ENCODE peak calls at places on chromosome 15, in four cellular contexts. One of them, this sample, is unnamed.

GRCh38 chr15:49460411-49460941 is 37.4 kb downstream of the FGF7 start:
- DNase-seq in adrenal gland: no peak
- DNase-seq in endothelial cell: no peak
- DNase-seq in neural progenitor cell: no peak
- DNase-seq in this sample: no peak

GRCh38 chr15:78087944-78088772 is 4.2 kb upstream of the SH2D7 start:
- DNase-seq in adrenal gland: no peak
- DNase-seq in neural progenitor cell: no peak
- DNase-seq in endothelial cell: no peak
- DNase-seq in this sample: no peak

GRCh38 chr15:72199721-72200212 is 2.2 kb upstream of the GRAMD2A start:
- DNase-seq in adrenal gland: peak
- DNase-seq in endothelial cell: peak
- DNase-seq in neural progenitor cell: peak
- DNase-seq in this sample: peak

GRCh38 chr15:32927124-32927523 is 209.3 kb downstream of the GREM1 start:
- DNase-seq in neural progenitor cell: no peak
- DNase-seq in endothelial cell: no peak
- DNase-seq in adrenal gland: no peak
- DNase-seq in this sample: no peak

GRCh38 chr15:38111070-38111469 is 141.6 kb upstream of the SPRED1 start:
- DNase-seq in adrenal gland: no peak
- DNase-seq in neural progenitor cell: no peak
- DNase-seq in endothelial cell: no peak
- DNase-seq in this sample: no peak

GRCh38 chr15:95485367-95485766 is 845.1 kb upstream of the NR2F2 start:
- DNase-seq in adrenal gland: no peak
- DNase-seq in endothelial cell: no peak
- DNase-seq in neural progenitor cell: no peak
- DNase-seq in this sample: no peak

GRCh38 chr15:71773206-71773859 is 37.0 kb upstream of the NR2E3 start:
- DNase-seq in neural progenitor cell: no peak
- DNase-seq in adrenal gland: no peak
- DNase-seq in endothelial cell: no peak
- DNase-seq in this sample: no peak

GRCh38 chr15:63764124-63764827 is 69.5 kb downstream of the HERC1 start:
- DNase-seq in neural progenitor cell: no peak
- DNase-seq in adrenal gland: no peak
- DNase-seq in endothelial cell: no peak
- DNase-seq in this sample: no peak

GRCh38 chr15:77013786-77014136 is 18.8 kb downstream of the PSTPIP1 start:
- DNase-seq in endothelial cell: no peak
- DNase-seq in neural progenitor cell: no peak
- DNase-seq in adrenal gland: no peak
- DNase-seq in this sample: no peak

GRCh38 chr15:58574612-58575011 is 142.8 kb downstream of the LIPC start:
- DNase-seq in adrenal gland: no peak
- DNase-seq in endothelial cell: no peak
- DNase-seq in neural progenitor cell: no peak
- DNase-seq in this sample: no peak

GRCh38 chr15:29172742-29173725 is 96.6 kb downstream of the NSMCE3 start:
- DNase-seq in neural progenitor cell: no peak
- DNase-seq in endothelial cell: no peak
- DNase-seq in adrenal gland: no peak
- DNase-seq in this sample: no peak

GRCh38 chr15:40483919-40484318 is 13.1 kb downstream of the CHST14 start:
- DNase-seq in adrenal gland: no peak
- DNase-seq in neural progenitor cell: no peak
- DNase-seq in endothelial cell: no peak
- DNase-seq in this sample: no peak

GRCh38 chr15:83362706-83363105 is 78.2 kb upstream of the BNC1 start:
- DNase-seq in adrenal gland: no peak
- DNase-seq in endothelial cell: no peak
- DNase-seq in neural progenitor cell: no peak
- DNase-seq in this sample: no peak

GRCh38 chr15:41655716-41656115 is 4.5 kb upstream of the MGA start:
- DNase-seq in endothelial cell: no peak
- DNase-seq in neural progenitor cell: no peak
- DNase-seq in adrenal gland: no peak
- DNase-seq in this sample: no peak

GRCh38 chr15:85839637-85840036 is 44.9 kb upstream of the KLHL25 start:
- DNase-seq in neural progenitor cell: no peak
- DNase-seq in adrenal gland: no peak
- DNase-seq in endothelial cell: no peak
- DNase-seq in this sample: no peak

GRCh38 chr15:84987949-84988624 is 6.4 kb downstream of the PDE8A start:
- DNase-seq in endothelial cell: no peak
- DNase-seq in neural progenitor cell: no peak
- DNase-seq in adrenal gland: no peak
- DNase-seq in this sample: no peak

GRCh38 chr15:90873998-90874605 is 5.7 kb downstream of the FURIN start:
- DNase-seq in endothelial cell: no peak
- DNase-seq in neural progenitor cell: peak
- DNase-seq in adrenal gland: no peak
- DNase-seq in this sample: peak

GRCh38 chr15:32956006-32956405 is 238.2 kb downstream of the GREM1 start:
- DNase-seq in endothelial cell: peak
- DNase-seq in neural progenitor cell: peak
- DNase-seq in adrenal gland: no peak
- DNase-seq in this sample: peak

GRCh38 chr15:98582900-98583554 is 65.3 kb upstream of the IGF1R start:
- DNase-seq in adrenal gland: no peak
- DNase-seq in neural progenitor cell: no peak
- DNase-seq in endothelial cell: no peak
- DNase-seq in this sample: peak

GRCh38 chr15:58536414-58536813 is 104.6 kb downstream of the LIPC start:
- DNase-seq in neural progenitor cell: no peak
- DNase-seq in adrenal gland: no peak
- DNase-seq in endothelial cell: no peak
- DNase-seq in this sample: no peak

GRCh38 chr15:61364871-61365270 is 135.8 kb upstream of the RORA start:
- DNase-seq in adrenal gland: no peak
- DNase-seq in endothelial cell: peak
- DNase-seq in neural progenitor cell: peak
- DNase-seq in this sample: peak

GRCh38 chr15:20345401-20345958 is 196.1 kb downstream of the GOLGA6L6 start:
- DNase-seq in neural progenitor cell: no peak
- DNase-seq in adrenal gland: no peak
- DNase-seq in endothelial cell: no peak
- DNase-seq in this sample: no peak

GRCh38 chr15:76345880-76346665 is 9.5 kb downstream of the ISL2 start:
- DNase-seq in endothelial cell: no peak
- DNase-seq in adrenal gland: no peak
- DNase-seq in neural progenitor cell: peak
- DNase-seq in this sample: no peak

GRCh38 chr15:65323071-65323511 is 18.6 kb downstream of the RNU5B-1 start:
- DNase-seq in adrenal gland: peak
- DNase-seq in endothelial cell: no peak
- DNase-seq in neural progenitor cell: peak
- DNase-seq in this sample: no peak

GRCh38 chr15:36632196-36632595 is 52.8 kb downstream of the CDIN1 start:
- DNase-seq in adrenal gland: no peak
- DNase-seq in neural progenitor cell: no peak
- DNase-seq in endothelial cell: no peak
- DNase-seq in this sample: no peak

GRCh38 chr15:51121118-51121517 is 26.4 kb upstream of the TNFAIP8L3 start:
- DNase-seq in adrenal gland: peak
- DNase-seq in endothelial cell: no peak
- DNase-seq in neural progenitor cell: peak
- DNase-seq in this sample: no peak

GRCh38 chr15:29692527-29692926 is 129.7 kb downstream of the TJP1 start:
- DNase-seq in endothelial cell: no peak
- DNase-seq in adrenal gland: no peak
- DNase-seq in neural progenitor cell: peak
- DNase-seq in this sample: no peak

GRCh38 chr15:80924278-80924677 is 65.3 kb downstream of the MESD start:
- DNase-seq in adrenal gland: no peak
- DNase-seq in endothelial cell: no peak
- DNase-seq in neural progenitor cell: no peak
- DNase-seq in this sample: no peak

GRCh38 chr15:100713163-100713867 is 110.9 kb downstream of the ASB7 start:
- DNase-seq in neural progenitor cell: no peak
- DNase-seq in endothelial cell: no peak
- DNase-seq in adrenal gland: peak
- DNase-seq in this sample: no peak

GRCh38 chr15:78981532-78982313 is 36.9 kb upstream of the CTSH start:
- DNase-seq in adrenal gland: no peak
- DNase-seq in neural progenitor cell: no peak
- DNase-seq in endothelial cell: no peak
- DNase-seq in this sample: no peak

GRCh38 chr15:62637498-62637897 is 405.0 kb upstream of the TPM1 start:
- DNase-seq in endothelial cell: no peak
- DNase-seq in neural progenitor cell: no peak
- DNase-seq in adrenal gland: no peak
- DNase-seq in this sample: no peak

GRCh38 chr15:55652909-55653495 is 64.9 kb upstream of the PYGO1 start:
- DNase-seq in endothelial cell: no peak
- DNase-seq in neural progenitor cell: peak
- DNase-seq in adrenal gland: no peak
- DNase-seq in this sample: no peak

GRCh38 chr15:49370782-49371181 is 52.3 kb upstream of the FGF7 start:
- DNase-seq in neural progenitor cell: no peak
- DNase-seq in endothelial cell: no peak
- DNase-seq in adrenal gland: no peak
- DNase-seq in this sample: no peak

GRCh38 chr15:50224606-50225005 is 40.9 kb downstream of the HDC start:
- DNase-seq in adrenal gland: no peak
- DNase-seq in neural progenitor cell: no peak
- DNase-seq in endothelial cell: no peak
- DNase-seq in this sample: no peak

GRCh38 chr15:20358066-20358780 is 183.4 kb downstream of the GOLGA6L6 start:
- DNase-seq in neural progenitor cell: no peak
- DNase-seq in adrenal gland: peak
- DNase-seq in endothelial cell: no peak
- DNase-seq in this sample: no peak

GRCh38 chr15:52113246-52113645 is 671 bp upstream of the BCL2L10 start:
- DNase-seq in endothelial cell: no peak
- DNase-seq in adrenal gland: no peak
- DNase-seq in neural progenitor cell: no peak
- DNase-seq in this sample: no peak

GRCh38 chr15:87212041-87212440 is 1044.5 kb downstream of the NTRK3 start:
- DNase-seq in neural progenitor cell: no peak
- DNase-seq in adrenal gland: no peak
- DNase-seq in endothelial cell: no peak
- DNase-seq in this sample: no peak

GRCh38 chr15:70761931-70762468 is 1.4 kb downstream of the UACA start:
- DNase-seq in endothelial cell: no peak
- DNase-seq in neural progenitor cell: no peak
- DNase-seq in adrenal gland: no peak
- DNase-seq in this sample: no peak

DNA sequence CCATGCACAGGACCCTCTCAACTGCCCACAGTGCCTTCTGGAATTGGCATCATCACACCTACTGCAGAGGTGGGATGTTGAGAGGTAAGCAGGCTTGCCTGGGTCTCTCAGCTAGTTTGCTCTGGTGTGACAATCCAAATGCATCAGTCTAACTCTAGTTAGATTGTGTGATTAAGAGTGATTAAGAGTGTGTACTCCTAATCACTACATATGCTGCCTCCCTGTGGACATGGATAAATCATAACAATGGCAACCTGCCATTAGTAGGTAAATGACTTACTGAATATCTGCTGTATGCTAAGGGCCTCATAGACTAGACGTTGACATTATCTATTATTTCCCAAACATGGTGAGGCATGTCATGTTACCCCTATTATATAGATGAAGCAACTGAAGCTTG is 342.1 kb downstream of the OCA2 start:
- DNase-seq in endothelial cell: no peak
- DNase-seq in adrenal gland: no peak
- DNase-seq in neural progenitor cell: no peak
- DNase-seq in this sample: no peak
- TF ChIP-seq CTCF in endothelial cell: no peak
- TF ChIP-seq CTCF in adrenal gland: no peak
- TF ChIP-seq CTCF in neural progenitor cell: no peak
- TF ChIP-seq CTCF in this sample: no peak

DNA sequence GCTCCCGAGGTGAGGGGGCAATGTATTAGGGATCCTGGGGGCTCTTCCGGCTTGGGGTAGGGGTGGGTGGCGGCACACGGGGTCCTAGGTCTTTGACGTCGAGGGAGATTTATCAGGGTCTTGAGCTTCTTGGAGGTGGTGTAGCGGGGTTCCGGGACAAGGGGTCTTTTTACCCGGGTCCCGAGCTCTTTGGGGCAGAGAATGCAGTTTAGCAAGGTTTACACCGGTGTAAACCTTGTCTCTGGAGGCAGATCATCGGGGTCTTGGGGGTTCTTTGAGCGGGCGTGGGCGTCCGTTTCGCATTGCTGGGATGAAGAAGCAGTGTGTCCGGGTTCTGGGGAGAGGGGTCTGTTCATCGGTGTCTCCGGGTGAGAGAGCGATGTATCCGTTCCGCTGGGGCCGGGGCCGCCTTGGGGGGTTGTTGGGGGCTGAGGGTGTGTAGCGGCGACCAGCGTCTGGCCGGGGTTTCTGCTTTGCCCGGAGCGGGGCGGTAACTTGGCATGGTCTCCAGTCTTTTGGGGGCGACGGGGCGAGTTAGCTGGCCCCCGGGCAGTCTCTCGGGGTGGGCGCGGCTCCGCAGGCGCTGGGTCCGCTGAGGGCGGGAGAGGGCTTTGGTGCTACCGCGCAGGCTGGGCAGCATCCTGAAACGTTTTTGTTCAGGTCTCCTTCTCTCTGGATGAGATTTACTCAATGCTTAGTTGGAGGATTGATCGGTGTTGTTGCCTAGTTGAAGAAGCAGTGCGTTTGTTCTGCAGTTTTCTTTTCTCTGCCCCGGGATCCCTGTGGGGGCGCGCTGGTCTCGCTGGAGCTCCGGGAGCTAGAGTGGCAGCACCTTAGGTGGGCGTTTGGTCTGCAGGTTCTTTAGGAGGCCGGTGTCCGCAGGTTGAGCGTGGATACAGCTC is 792 bp downstream of the GLCE start:
- DNase-seq in neural progenitor cell: peak
- DNase-seq in adrenal gland: peak
- DNase-seq in endothelial cell: peak
- DNase-seq in this sample: peak
- TF ChIP-seq CTCF in neural progenitor cell: peak
- TF ChIP-seq CTCF in adrenal gland: peak
- TF ChIP-seq CTCF in endothelial cell: no peak
- TF ChIP-seq CTCF in this sample: no peak

DNA sequence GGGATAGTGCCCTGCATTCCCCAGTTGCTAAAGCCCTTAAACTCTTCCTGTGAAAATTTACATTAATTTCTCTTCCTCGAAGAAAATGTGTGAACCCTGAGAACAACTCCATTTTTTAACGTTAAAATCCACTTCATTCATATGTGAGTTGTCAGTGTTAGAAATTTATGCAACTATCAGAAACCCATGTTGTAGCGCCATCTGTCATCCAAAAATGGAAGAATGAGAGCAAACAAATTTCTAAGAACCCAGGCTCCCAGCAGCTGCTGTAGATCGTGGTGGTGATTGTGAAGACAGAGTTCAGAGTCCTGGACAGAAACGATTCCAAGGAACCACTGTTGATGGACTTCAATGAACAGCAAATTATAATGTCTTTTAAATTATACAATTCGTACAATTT is 179.7 kb upstream of the NDN start:
- DNase-seq in neural progenitor cell: peak
- DNase-seq in endothelial cell: no peak
- DNase-seq in adrenal gland: no peak
- DNase-seq in this sample: no peak
- TF ChIP-seq CTCF in neural progenitor cell: peak
- TF ChIP-seq CTCF in endothelial cell: peak
- TF ChIP-seq CTCF in adrenal gland: no peak
- TF ChIP-seq CTCF in this sample: no peak

GRCh38 chr15:25056484-25057429 is 102.0 kb downstream of the SNRPN start:
- DNase-seq in endothelial cell: no peak
- DNase-seq in neural progenitor cell: no peak
- DNase-seq in adrenal gland: no peak
- DNase-seq in this sample: peak
- TF ChIP-seq CTCF in endothelial cell: peak
- TF ChIP-seq CTCF in neural progenitor cell: no peak
- TF ChIP-seq CTCF in adrenal gland: no peak
- TF ChIP-seq CTCF in this sample: no peak

This sample was measured in nephron progenitor cell.